ENCODE peak calls at places on chromosome 2, in five cellular contexts. K is H9, P is mesendoderm, L is neuronal stem cell, O is IMR-90. D is an unnamed sample.

GRCh38 chr2:178397002-178397605 is 53.9 kb downstream of the PRKRA start:
- DNase-seq in K (no peak), P (peak), L (peak), O (peak), D (peak)

GRCh38 chr2:232488097-232488711 is 570 bp upstream of the ECEL1 start:
- DNase-seq in K (peak), P (peak), L (no peak), O (no peak), D (no peak)

GRCh38 chr2:217151509-217152206 is 291.8 kb upstream of the TNP1 start:
- DNase-seq in K (no peak), P (peak), L (no peak), O (no peak), D (peak)

GRCh38 chr2:129761569-129762021 is 217.9 kb upstream of the RAB6C start:
- DNase-seq in K (peak), P (no peak), L (no peak), O (no peak), D (no peak)

GRCh38 chr2:231621051-231621879 is 28.6 kb downstream of the TEX44 start:
- DNase-seq in K (peak), P (peak), L (no peak), O (no peak), D (peak)

GRCh38 chr2:223887127-223887526 is 49.7 kb upstream of the AP1S3 start:
- DNase-seq in K (no peak), P (no peak), L (no peak), O (peak), D (peak)

GRCh38 chr2:233281986-233282603 is 25.5 kb upstream of the SAG start:
- DNase-seq in K (no peak), P (no peak), L (no peak), O (no peak), D (no peak)

GRCh38 chr2:196291873-196292800 is 120.8 kb upstream of the STK17B start:
- DNase-seq in K (no peak), P (peak), L (no peak), O (no peak), D (no peak)

GRCh38 chr2:128638741-128639477 is 320.2 kb upstream of the HS6ST1 start:
- DNase-seq in K (peak), P (peak), L (peak), O (no peak), D (no peak)

GRCh38 chr2:51103205-51103604 is 71.3 kb upstream of the NRXN1 start:
- DNase-seq in K (peak), P (peak), L (peak), O (peak), D (peak)

GRCh38 chr2:226187601-226188000 is 612.0 kb downstream of the IRS1 start:
- DNase-seq in K (no peak), P (no peak), L (no peak), O (peak), D (peak)

GRCh38 chr2:52115750-52116149 is 1083.8 kb upstream of the NRXN1 start:
- DNase-seq in K (no peak), P (no peak), L (no peak), O (no peak), D (no peak)

GRCh38 chr2:27162151-27163121 is 13.6 kb downstream of the TCF23 start:
- DNase-seq in K (no peak), P (no peak), L (no peak), O (peak), D (peak)

GRCh38 chr2:109680523-109681297 is 66.5 kb downstream of the SOWAHC start:
- DNase-seq in K (no peak), P (no peak), L (no peak), O (no peak), D (no peak)

GRCh38 chr2:238970553-238971081 is 122.7 kb downstream of the TWIST2 start:
- DNase-seq in K (peak), P (peak), L (peak), O (peak), D (peak)

GRCh38 chr2:127661072-127661618 is 14.2 kb downstream of the LIMS2 start:
- DNase-seq in K (no peak), P (no peak), L (no peak), O (peak), D (peak)

GRCh38 chr2:62304429-62305417 is 108.8 kb downstream of the B3GNT2 start:
- DNase-seq in K (peak), P (peak), L (no peak), O (peak), D (peak)

GRCh38 chr2:5479265-5479928 is 212.8 kb upstream of the SOX11 start:
- DNase-seq in K (peak), P (peak), L (peak), O (no peak), D (no peak)

GRCh38 chr2:98454500-98455235 is 10.0 kb downstream of the INPP4A start:
- DNase-seq in K (no peak), P (peak), L (no peak), O (peak), D (peak)

GRCh38 chr2:231185050-231185725 is 13.2 kb upstream of the ARMC9 start:
- DNase-seq in K (no peak), P (no peak), L (no peak), O (no peak), D (no peak)

GRCh38 chr2:191165190-191165643 is 14.4 kb upstream of the STAT4 start:
- DNase-seq in K (no peak), P (peak), L (peak), O (peak), D (peak)

GRCh38 chr2:113822087-113822805 is 65.8 kb upstream of the SLC35F5 start:
- DNase-seq in K (no peak), P (no peak), L (no peak), O (peak), D (no peak)

GRCh38 chr2:127024769-127025356 is 82.1 kb downstream of the BIN1 start:
- DNase-seq in K (peak), P (peak), L (peak), O (peak), D (peak)

DNA sequence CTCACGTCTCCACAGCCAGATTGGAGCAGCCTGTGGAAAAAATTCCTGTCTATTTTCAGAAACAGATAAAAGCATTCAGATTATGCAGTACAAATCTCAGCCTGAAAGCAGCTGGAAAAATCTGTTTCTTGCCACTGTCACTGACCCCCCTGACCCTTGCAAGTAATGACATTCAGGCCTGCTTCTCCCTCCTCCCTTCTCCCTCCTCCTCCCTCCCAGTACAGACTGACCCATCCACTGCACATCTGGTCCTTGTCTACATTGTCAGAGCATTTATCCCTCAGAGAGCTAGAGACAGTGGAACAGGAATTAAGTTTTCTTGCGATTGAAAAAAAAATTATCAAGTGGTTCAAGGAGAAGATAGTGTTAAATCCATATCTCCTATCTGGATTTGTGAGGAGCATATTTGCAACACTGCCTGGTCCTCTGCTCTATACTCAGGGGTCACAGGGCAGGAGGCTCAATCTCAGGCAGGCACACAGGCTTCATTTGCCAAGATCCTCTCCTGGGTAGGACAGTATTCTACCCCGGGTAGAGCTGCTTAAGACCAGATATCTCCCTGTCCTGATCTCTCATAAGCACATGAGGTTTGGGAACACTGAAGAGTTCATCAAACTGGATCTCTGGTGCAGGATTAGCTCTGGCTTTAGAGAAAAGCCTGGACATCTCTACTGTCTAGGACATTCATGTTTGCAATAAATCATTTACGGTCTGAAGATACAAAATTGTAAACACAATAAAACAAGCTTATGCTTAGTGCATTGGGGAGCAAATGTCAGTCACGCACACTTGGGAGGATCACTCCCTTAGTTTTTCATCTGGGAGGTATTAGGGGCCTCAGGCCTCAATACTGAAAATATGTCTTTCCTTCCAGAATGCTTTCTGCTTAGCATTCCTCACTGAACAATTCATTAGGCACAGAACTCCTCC is 34.4 kb upstream of the LCLAT1 start:
- DNase-seq in K (no peak), P (no peak), L (no peak), O (peak), D (peak)
- H2BK120ac ChIP-seq in K (no peak), P (no peak), L (no peak), O (peak), D (peak)

DNA sequence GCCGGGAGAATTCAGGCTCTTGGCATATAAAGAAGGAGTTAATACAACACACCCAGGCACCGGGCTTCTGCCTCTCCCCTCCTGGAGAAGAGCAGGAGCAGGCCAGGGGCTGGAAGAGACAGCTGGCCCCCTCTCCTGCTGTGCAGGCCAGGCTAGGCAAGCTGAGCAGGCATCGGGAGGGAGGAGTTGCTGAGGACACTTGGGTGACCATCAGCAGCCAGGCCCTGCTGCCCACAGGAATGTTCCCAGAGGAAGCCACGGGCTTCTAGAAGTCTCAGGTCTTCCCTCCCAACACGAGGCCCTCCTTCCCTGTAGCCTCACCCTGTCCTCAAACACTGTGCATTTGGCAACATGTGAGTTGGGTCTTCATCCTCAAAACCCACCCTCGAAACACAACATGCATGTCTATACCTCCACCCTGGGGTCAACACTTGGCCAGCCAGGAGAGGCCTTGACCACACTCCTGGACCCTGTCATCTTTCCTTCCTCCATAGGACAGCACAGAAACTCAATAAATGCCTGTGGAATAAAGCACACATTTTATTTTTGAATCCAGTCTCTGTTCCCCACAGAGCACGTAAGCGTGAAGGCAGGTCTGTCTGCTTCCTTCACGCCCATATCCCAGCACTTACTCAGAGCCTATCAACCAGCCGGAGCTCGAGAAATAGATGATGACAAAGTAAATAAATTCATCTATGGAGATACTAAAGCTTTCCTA is 433.8 kb upstream of the ID2 start:
- DNase-seq in K (peak), P (no peak), L (no peak), O (peak), D (peak)
- H2BK15ac ChIP-seq in K (no peak), P (no peak), L (peak), O (no peak), D (no peak)

GRCh38 chr2:43219383-43220228 is 6.8 kb downstream of the ZFP36L2 start:
- DNase-seq in K (peak), P (peak), L (no peak), O (peak), D (peak)
- H2BK120ac ChIP-seq in K (no peak), P (peak), L (no peak), O (peak), D (peak)

GRCh38 chr2:71592181-71592711 is 138.9 kb downstream of the DYSF start:
- DNase-seq in K (peak), P (no peak), L (no peak), O (no peak), D (no peak)

GRCh38 chr2:71587509-71588073 is 134.2 kb downstream of the DYSF start:
- DNase-seq in K (no peak), P (no peak), L (no peak), O (no peak), D (no peak)

GRCh38 chr2:71588497-71588896 is 135.1 kb downstream of the DYSF start:
- DNase-seq in K (no peak), P (no peak), L (no peak), O (no peak), D (no peak)

GRCh38 chr2:71591044-71591443 is 137.7 kb downstream of the DYSF start:
- DNase-seq in K (no peak), P (no peak), L (no peak), O (no peak), D (no peak)

DNA sequence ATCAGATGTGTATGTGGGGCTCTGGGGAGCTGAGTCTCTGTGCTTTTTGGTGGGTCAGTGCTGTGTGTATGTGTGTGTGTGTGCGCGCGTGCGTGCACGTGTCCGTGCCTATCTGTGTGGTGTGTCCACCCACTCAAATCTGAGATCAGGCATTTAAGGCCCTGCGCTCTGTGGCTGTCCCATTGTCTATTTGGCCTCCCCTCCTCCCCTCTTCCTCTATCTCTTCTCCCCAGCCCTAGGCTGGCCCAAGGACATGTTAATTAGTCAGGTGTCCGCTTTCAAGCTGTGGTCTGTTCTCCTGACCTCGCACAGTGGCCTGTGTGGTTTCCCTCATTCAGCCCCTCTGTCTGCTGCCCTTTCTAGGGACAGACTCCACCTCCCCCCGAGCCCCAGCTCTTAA is 136.4 kb downstream of the DYSF start:
- DNase-seq in K (no peak), P (peak), L (peak), O (no peak), D (no peak)
- H2BK15ac ChIP-seq in K (no peak), P (no peak), L (no peak), O (no peak), D (no peak)

GRCh38 chr2:207241198-207241597 is 75.5 kb upstream of the KLF7 start:
- DNase-seq in K (no peak), P (no peak), L (no peak), O (peak), D (peak)
- H2BK120ac ChIP-seq in K (no peak), P (no peak), L (no peak), O (peak), D (no peak)

DNA sequence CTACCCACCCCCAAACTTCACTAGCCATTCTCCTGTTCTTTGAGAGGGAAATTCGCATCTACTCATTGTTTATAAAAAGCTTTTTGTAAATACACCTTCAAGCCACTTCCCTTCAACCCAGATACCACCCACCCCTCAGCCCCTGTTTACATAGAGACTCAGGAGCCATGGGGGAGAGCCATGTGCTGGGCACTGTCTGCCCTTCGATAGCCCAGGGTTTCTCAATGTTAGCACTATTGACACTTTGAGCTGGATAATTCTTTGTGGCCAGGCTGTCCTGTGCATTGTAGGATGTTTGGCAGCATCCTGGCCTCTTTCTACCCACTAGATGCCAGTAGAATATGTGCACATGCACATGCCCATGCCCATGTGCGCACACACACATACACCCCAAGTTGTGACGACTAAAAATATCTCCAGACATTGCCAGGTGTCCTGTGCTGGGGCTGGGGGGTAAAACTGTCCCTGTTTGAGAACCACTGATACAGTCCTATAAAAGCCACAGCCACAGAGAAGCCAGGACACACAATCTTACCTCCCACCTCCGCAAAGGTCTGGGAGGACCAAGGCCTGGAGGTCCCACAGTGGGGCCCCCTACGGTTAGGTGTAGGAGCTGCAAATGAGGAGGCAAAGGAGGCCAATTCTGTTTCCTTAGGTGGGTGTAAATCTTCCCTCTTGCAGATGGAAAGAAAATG is 44.5 kb upstream of the ASPRV1 start:
- DNase-seq in K (peak), P (peak), L (no peak), O (no peak), D (no peak)
- H2BK15ac ChIP-seq in K (no peak), P (no peak), L (no peak), O (peak), D (no peak)

GRCh38 chr2:15890936-15891905 is 49.1 kb upstream of the MYCN start:
- DNase-seq in K (peak), P (peak), L (no peak), O (no peak), D (no peak)
- H2BK120ac ChIP-seq in K (no peak), P (no peak), L (peak), O (no peak), D (no peak)

DNA sequence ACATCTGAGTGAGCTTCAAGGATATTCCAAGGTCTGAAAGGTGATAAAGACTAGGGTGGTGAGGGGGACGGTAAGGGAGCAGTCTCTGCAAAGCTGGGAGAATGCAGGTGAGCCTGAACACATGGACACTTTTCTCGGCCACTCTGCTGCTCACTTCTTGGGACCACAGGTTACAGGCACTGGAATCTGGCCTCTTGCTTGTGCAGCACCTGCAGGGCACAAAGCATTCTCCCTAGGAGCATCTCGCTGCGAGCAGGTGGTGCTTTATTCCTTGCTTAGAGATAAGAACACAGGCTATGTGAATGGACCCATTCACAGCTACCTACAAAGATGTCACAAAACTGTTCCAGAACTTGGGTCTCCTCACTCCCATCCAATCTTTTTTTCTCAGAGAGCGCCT is 153.2 kb downstream of the DDX1 start:
- DNase-seq in K (no peak), P (no peak), L (no peak), O (no peak), D (no peak)
- H2BK15ac ChIP-seq in K (no peak), P (no peak), L (no peak), O (no peak), D (no peak)

DNA sequence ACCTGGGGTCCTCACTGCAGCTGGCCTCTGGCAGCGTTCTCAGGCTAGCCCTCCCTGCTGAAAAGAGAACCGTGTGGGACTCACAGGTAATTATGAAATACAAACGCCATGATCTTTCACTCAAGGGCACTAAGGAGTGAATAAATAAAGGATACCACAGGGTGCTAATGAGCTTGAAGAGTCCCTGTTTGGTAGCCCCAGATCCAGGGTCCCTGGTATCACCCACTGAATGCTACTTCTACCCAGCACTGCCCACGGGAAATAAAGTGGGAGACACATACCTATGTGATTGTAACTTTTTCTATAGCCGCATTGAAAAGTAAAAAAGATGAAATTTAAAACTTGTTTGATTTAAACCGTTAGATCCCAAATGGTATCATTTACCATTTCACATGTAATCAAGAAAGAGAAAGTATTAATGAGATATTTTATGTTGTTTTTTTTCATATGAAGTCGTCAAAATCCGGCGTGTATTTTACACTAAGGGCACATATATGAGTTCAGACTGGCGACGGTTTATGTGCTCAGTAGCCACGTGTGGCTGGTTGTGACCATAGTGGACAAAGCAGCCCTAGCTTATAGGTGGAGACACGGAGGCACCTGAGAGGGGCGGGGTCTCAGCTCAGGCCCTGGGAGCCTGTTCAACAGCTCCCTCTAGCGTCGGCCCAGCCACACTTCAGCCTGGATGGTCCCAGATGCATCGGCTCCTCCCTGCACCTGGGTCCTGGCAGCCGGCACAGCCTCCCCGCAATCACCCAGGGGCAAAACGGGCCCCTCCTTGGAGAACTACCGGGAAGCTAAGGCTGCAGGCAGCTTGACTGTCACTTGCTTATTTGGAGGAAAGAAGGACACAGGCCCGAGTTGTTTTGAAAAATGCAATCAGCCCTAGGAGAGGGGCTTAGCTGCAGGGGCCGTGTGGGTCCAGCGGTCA is 39.2 kb downstream of the ODC1 start:
- DNase-seq in K (peak), P (peak), L (peak), O (peak), D (peak)
- H2BK120ac ChIP-seq in K (no peak), P (no peak), L (no peak), O (no peak), D (no peak)